ENCODE peak calls at places on chromosomes 13 and 19, in seven cellular contexts. One of them, this sample, is unnamed.

GRCh38 chr13:80009760-80010159 is 331.2 kb downstream of the SPRY2 start:
- DNase-seq in cardiac muscle cell: no peak
- DNase-seq in lung: no peak
- DNase-seq in keratinocyte: no peak
- DNase-seq in MM.1S: no peak
- DNase-seq in right lobe of liver: no peak
- DNase-seq in ovary: no peak
- DNase-seq in this sample: no peak

GRCh38 chr19:13788991-13789390 is 6.3 kb upstream of the ZSWIM4 start:
- DNase-seq in cardiac muscle cell: peak; percentile 86
- DNase-seq in lung: no peak
- DNase-seq in keratinocyte: no peak
- DNase-seq in MM.1S: no peak
- DNase-seq in right lobe of liver: no peak
- DNase-seq in ovary: no peak
- DNase-seq in this sample: no peak

GRCh38 chr19:11199517-11199916 is 2.2 kb upstream of the KANK2 start:
- DNase-seq in cardiac muscle cell: no peak
- DNase-seq in lung: no peak
- DNase-seq in keratinocyte: no peak
- DNase-seq in MM.1S: no peak
- DNase-seq in right lobe of liver: no peak
- DNase-seq in ovary: no peak
- DNase-seq in this sample: no peak

GRCh38 chr13:40472427-40473220 is 193.8 kb downstream of the FOXO1 start:
- DNase-seq in cardiac muscle cell: no peak
- DNase-seq in lung: no peak
- DNase-seq in keratinocyte: no peak
- DNase-seq in MM.1S: no peak
- DNase-seq in right lobe of liver: no peak
- DNase-seq in ovary: no peak
- DNase-seq in this sample: no peak

GRCh38 chr13:73767191-73767741 is 366.9 kb downstream of the KLF12 start:
- DNase-seq in cardiac muscle cell: no peak
- DNase-seq in lung: no peak
- DNase-seq in keratinocyte: no peak
- DNase-seq in MM.1S: no peak
- DNase-seq in right lobe of liver: no peak
- DNase-seq in ovary: no peak
- DNase-seq in this sample: no peak

GRCh38 chr19:36151144-36152051 is 849 bp downstream of the COX7A1 start:
- DNase-seq in cardiac muscle cell: peak; percentile 18
- DNase-seq in lung: no peak
- DNase-seq in keratinocyte: no peak
- DNase-seq in MM.1S: no peak
- DNase-seq in right lobe of liver: no peak
- DNase-seq in ovary: peak; percentile 70
- DNase-seq in this sample: peak; percentile 88

GRCh38 chr19:14798760-14799159 is 20.4 kb upstream of the ADGRE2 start:
- DNase-seq in cardiac muscle cell: no peak
- DNase-seq in lung: no peak
- DNase-seq in keratinocyte: no peak
- DNase-seq in MM.1S: no peak
- DNase-seq in right lobe of liver: no peak
- DNase-seq in ovary: no peak
- DNase-seq in this sample: no peak

GRCh38 chr13:60482012-60482411 is 85.0 kb downstream of the TDRD3 start:
- DNase-seq in cardiac muscle cell: peak; percentile 22
- DNase-seq in lung: no peak
- DNase-seq in keratinocyte: no peak
- DNase-seq in MM.1S: no peak
- DNase-seq in right lobe of liver: no peak
- DNase-seq in ovary: no peak
- DNase-seq in this sample: no peak

GRCh38 chr19:39546599-39546998 is 6.6 kb upstream of the EID2 start:
- DNase-seq in cardiac muscle cell: no peak
- DNase-seq in lung: no peak
- DNase-seq in keratinocyte: peak; percentile 54
- DNase-seq in MM.1S: no peak
- DNase-seq in right lobe of liver: no peak
- DNase-seq in ovary: no peak
- DNase-seq in this sample: no peak

GRCh38 chr19:18543814-18544475 is 572 bp upstream of the FKBP8 start:
- DNase-seq in cardiac muscle cell: peak; percentile 72
- DNase-seq in lung: peak; percentile 66
- DNase-seq in keratinocyte: peak; percentile 54
- DNase-seq in MM.1S: peak; percentile 94
- DNase-seq in right lobe of liver: peak; percentile 54
- DNase-seq in ovary: no peak
- DNase-seq in this sample: peak; percentile 75

GRCh38 chr13:104831823-104832222 is 1703.6 kb downstream of the EFNB2 start:
- DNase-seq in cardiac muscle cell: no peak
- DNase-seq in lung: no peak
- DNase-seq in keratinocyte: no peak
- DNase-seq in MM.1S: no peak
- DNase-seq in right lobe of liver: no peak
- DNase-seq in ovary: no peak
- DNase-seq in this sample: no peak

GRCh38 chr19:43778651-43779050 is 2.1 kb downstream of the KCNN4 start:
- DNase-seq in cardiac muscle cell: no peak
- DNase-seq in lung: no peak
- DNase-seq in keratinocyte: no peak
- DNase-seq in MM.1S: no peak
- DNase-seq in right lobe of liver: no peak
- DNase-seq in ovary: no peak
- DNase-seq in this sample: no peak

GRCh38 chr13:110938662-110939421 is 24.0 kb upstream of the ANKRD10 start:
- DNase-seq in cardiac muscle cell: no peak
- DNase-seq in lung: no peak
- DNase-seq in keratinocyte: no peak
- DNase-seq in MM.1S: no peak
- DNase-seq in right lobe of liver: no peak
- DNase-seq in ovary: no peak
- DNase-seq in this sample: no peak

GRCh38 chr13:78689011-78689410 is 30.1 kb upstream of the OBI1 start:
- DNase-seq in cardiac muscle cell: peak; percentile 24
- DNase-seq in lung: no peak
- DNase-seq in keratinocyte: no peak
- DNase-seq in MM.1S: no peak
- DNase-seq in right lobe of liver: no peak
- DNase-seq in ovary: no peak
- DNase-seq in this sample: no peak

GRCh38 chr13:102944821-102945220 is 99.0 kb downstream of the ERCC5 start:
- DNase-seq in cardiac muscle cell: no peak
- DNase-seq in lung: no peak
- DNase-seq in keratinocyte: no peak
- DNase-seq in MM.1S: no peak
- DNase-seq in right lobe of liver: no peak
- DNase-seq in ovary: no peak
- DNase-seq in this sample: no peak

GRCh38 chr19:17963936-17964691 is 2.8 kb upstream of the KCNN1 start:
- DNase-seq in cardiac muscle cell: no peak
- DNase-seq in lung: no peak
- DNase-seq in keratinocyte: no peak
- DNase-seq in MM.1S: no peak
- DNase-seq in right lobe of liver: no peak
- DNase-seq in ovary: no peak
- DNase-seq in this sample: no peak

GRCh38 chr19:42388851-42389489 is 1.1 kb downstream of the CNFN start:
- DNase-seq in cardiac muscle cell: no peak
- DNase-seq in lung: no peak
- DNase-seq in keratinocyte: no peak
- DNase-seq in MM.1S: no peak
- DNase-seq in right lobe of liver: no peak
- DNase-seq in ovary: no peak
- DNase-seq in this sample: no peak

GRCh38 chr19:17026041-17026658 is 460 bp downstream of the CPAMD8 start:
- DNase-seq in cardiac muscle cell: peak; percentile 9
- DNase-seq in lung: peak; percentile 67
- DNase-seq in keratinocyte: no peak
- DNase-seq in MM.1S: no peak
- DNase-seq in right lobe of liver: no peak
- DNase-seq in ovary: no peak
- DNase-seq in this sample: peak; percentile 71

GRCh38 chr13:94329754-94330551 is 149.5 kb downstream of the DCT start:
- DNase-seq in cardiac muscle cell: peak; percentile 96
- DNase-seq in lung: no peak
- DNase-seq in keratinocyte: no peak
- DNase-seq in MM.1S: no peak
- DNase-seq in right lobe of liver: no peak
- DNase-seq in ovary: no peak
- DNase-seq in this sample: no peak

GRCh38 chr19:16021796-16022195 is 54.5 kb upstream of the TPM4 start:
- DNase-seq in cardiac muscle cell: no peak
- DNase-seq in lung: no peak
- DNase-seq in keratinocyte: no peak
- DNase-seq in MM.1S: no peak
- DNase-seq in right lobe of liver: no peak
- DNase-seq in ovary: no peak
- DNase-seq in this sample: no peak

GRCh38 chr19:6238643-6239281 is 41.0 kb downstream of the MLLT1 start:
- DNase-seq in cardiac muscle cell: peak; percentile 83
- DNase-seq in lung: no peak
- DNase-seq in keratinocyte: no peak
- DNase-seq in MM.1S: no peak
- DNase-seq in right lobe of liver: peak; percentile 33
- DNase-seq in ovary: peak; percentile 81
- DNase-seq in this sample: peak; percentile 65

GRCh38 chr19:6687117-6687516 is 17.2 kb upstream of the TNFSF14 start:
- DNase-seq in cardiac muscle cell: no peak
- DNase-seq in lung: no peak
- DNase-seq in keratinocyte: no peak
- DNase-seq in MM.1S: no peak
- DNase-seq in right lobe of liver: no peak
- DNase-seq in ovary: no peak
- DNase-seq in this sample: no peak

GRCh38 chr13:20525144-20525600 is 485 bp downstream of the CRYL1 start:
- DNase-seq in cardiac muscle cell: peak; percentile 14
- DNase-seq in lung: peak; percentile 35
- DNase-seq in keratinocyte: no peak
- DNase-seq in MM.1S: peak; percentile 6
- DNase-seq in right lobe of liver: peak; percentile 59
- DNase-seq in ovary: peak; percentile 38
- DNase-seq in this sample: no peak

GRCh38 chr19:33375760-33376159 is 2.3 kb downstream of the CEBPG start:
- DNase-seq in cardiac muscle cell: peak; percentile 72
- DNase-seq in lung: no peak
- DNase-seq in keratinocyte: no peak
- DNase-seq in MM.1S: no peak
- DNase-seq in right lobe of liver: no peak
- DNase-seq in ovary: no peak
- DNase-seq in this sample: no peak

GRCh38 chr13:64553411-64554129 is 2676.6 kb downstream of the PCDH9 start:
- DNase-seq in cardiac muscle cell: peak; percentile 11
- DNase-seq in lung: no peak
- DNase-seq in keratinocyte: no peak
- DNase-seq in MM.1S: no peak
- DNase-seq in right lobe of liver: no peak
- DNase-seq in ovary: no peak
- DNase-seq in this sample: no peak

GRCh38 chr19:35457173-35457572 is 9.1 kb downstream of the FFAR2 start:
- DNase-seq in cardiac muscle cell: no peak
- DNase-seq in lung: no peak
- DNase-seq in keratinocyte: no peak
- DNase-seq in MM.1S: peak; percentile 45
- DNase-seq in right lobe of liver: no peak
- DNase-seq in ovary: no peak
- DNase-seq in this sample: no peak

GRCh38 chr19:54364775-54365257 is at the start of gene LAIR1:
- DNase-seq in cardiac muscle cell: peak; percentile 22
- DNase-seq in lung: no peak
- DNase-seq in keratinocyte: no peak
- DNase-seq in MM.1S: peak; percentile 13
- DNase-seq in right lobe of liver: no peak
- DNase-seq in ovary: no peak
- DNase-seq in this sample: peak; percentile 83

DNA sequence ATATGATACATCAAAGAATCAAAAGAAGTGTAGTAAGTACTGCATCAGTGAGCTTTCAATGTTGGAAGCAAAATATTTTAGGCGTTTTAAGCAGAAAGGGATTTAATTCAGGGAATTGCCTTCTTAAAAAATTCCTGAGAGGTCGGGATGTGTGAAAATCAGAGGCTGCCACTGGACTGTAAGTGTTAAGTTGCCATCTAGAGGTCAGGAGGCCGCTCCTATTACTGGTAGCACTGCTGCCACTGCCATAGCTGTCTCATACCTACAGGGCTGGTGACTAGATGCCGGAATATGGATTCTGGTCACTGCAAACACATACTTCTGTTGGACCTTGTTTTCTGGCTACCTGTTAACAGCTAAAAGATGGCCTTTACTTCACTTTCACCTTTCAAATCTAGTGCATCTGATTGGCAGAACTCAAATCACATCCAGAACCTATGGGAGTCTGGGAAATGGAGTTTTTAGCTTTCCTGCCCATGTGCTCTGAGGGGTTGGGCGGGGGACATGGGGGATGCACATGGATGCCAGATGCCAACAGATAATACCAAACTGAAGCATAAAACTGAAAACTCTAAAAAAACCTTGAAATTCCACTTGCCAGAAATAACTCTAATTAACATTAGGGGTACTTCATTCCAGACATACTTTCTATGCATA is 29.8 kb downstream of the DGKH start:
- DNase-seq in cardiac muscle cell: no peak
- DNase-seq in lung: no peak
- DNase-seq in keratinocyte: no peak
- DNase-seq in MM.1S: no peak
- DNase-seq in right lobe of liver: peak; percentile 23
- DNase-seq in ovary: no peak
- DNase-seq in this sample: no peak
- TF ChIP-seq CTCF in cardiac muscle cell: no peak
- TF ChIP-seq CTCF in lung: no peak
- TF ChIP-seq CTCF in keratinocyte: no peak
- TF ChIP-seq CTCF in MM.1S: no peak
- TF ChIP-seq CTCF in right lobe of liver: peak; percentile 32
- TF ChIP-seq CTCF in ovary: no peak
- TF ChIP-seq CTCF in this sample: no peak

GRCh38 chr13:30619731-30620130 is 2.0 kb downstream of the USPL1 start:
- DNase-seq in cardiac muscle cell: peak; percentile 20
- DNase-seq in lung: no peak
- DNase-seq in keratinocyte: no peak
- DNase-seq in MM.1S: no peak
- DNase-seq in right lobe of liver: no peak
- DNase-seq in ovary: no peak
- DNase-seq in this sample: no peak
- H3K4me3 ChIP-seq in cardiac muscle cell: peak overlapping the region; percentile 89
- H3K4me3 ChIP-seq in lung: no peak overlapping the region
- H3K4me3 ChIP-seq in keratinocyte: peak overlapping the region; percentile 96
- H3K4me3 ChIP-seq in MM.1S: peak overlapping the region; percentile 91
- H3K4me3 ChIP-seq in right lobe of liver: no peak overlapping the region
- H3K4me3 ChIP-seq in ovary: no peak overlapping the region
- H3K4me3 ChIP-seq in this sample: peak overlapping the region; percentile 43

GRCh38 chr13:28251462-28251861 is 113.1 kb downstream of the PAN3 start:
- DNase-seq in cardiac muscle cell: no peak
- DNase-seq in lung: no peak
- DNase-seq in keratinocyte: no peak
- DNase-seq in MM.1S: peak; percentile 10
- DNase-seq in right lobe of liver: no peak
- DNase-seq in ovary: no peak
- DNase-seq in this sample: no peak
- H3K36me3 ChIP-seq in cardiac muscle cell: no peaks in the 10 kb centered on the region
- H3K36me3 ChIP-seq in lung: no peaks in the 10 kb centered on the region
- H3K36me3 ChIP-seq in keratinocyte: peaks cover 1% of the 10 kb centered on the region
- H3K36me3 ChIP-seq in MM.1S: no peaks in the 10 kb centered on the region
- H3K36me3 ChIP-seq in right lobe of liver: peaks cover 5% of the 10 kb centered on the region
- H3K36me3 ChIP-seq in ovary: no peaks in the 10 kb centered on the region
- H3K36me3 ChIP-seq in this sample: peaks cover 4% of the 10 kb centered on the region

GRCh38 chr13:27125357-27126282 is 46.0 kb downstream of the USP12 start:
- DNase-seq in cardiac muscle cell: no peak
- DNase-seq in lung: no peak
- DNase-seq in keratinocyte: peak; percentile 54
- DNase-seq in MM.1S: no peak
- DNase-seq in right lobe of liver: no peak
- DNase-seq in ovary: no peak
- DNase-seq in this sample: no peak
- TF ChIP-seq CTCF in cardiac muscle cell: no peak
- TF ChIP-seq CTCF in lung: no peak
- TF ChIP-seq CTCF in keratinocyte: no peak
- TF ChIP-seq CTCF in MM.1S: no peak
- TF ChIP-seq CTCF in right lobe of liver: no peak
- TF ChIP-seq CTCF in ovary: no peak
- TF ChIP-seq CTCF in this sample: no peak

This sample was measured in kidney.